ENCODE peak calls at places on chromosome 10, in ten cellular contexts. T is fibroblast of lung; G is HL-60; V is cardiac fibroblast; I is AG09309; E is Panc1; N is activated CD8-positive, alpha-beta T cell treated with anti-CD3 and anti-CD28 coated beads for 36 hours; S is adrenal gland; O is astrocyte; D is MM.1S. F is an unnamed sample.

GRCh38 chr10:95233377-95234034 is 39.5 kb downstream of the ACSM6 start:
- DNase-seq in I (no peak), G (no peak), S (no peak), N (no peak), V (no peak), D (no peak), T (no peak), O (no peak), E (no peak), F (no peak)

GRCh38 chr10:76231258-76231934 is 800.0 kb downstream of the LRMDA start:
- DNase-seq in N (no peak), G (no peak), V (no peak), D (no peak), I (no peak), S (no peak), E (no peak), O (no peak), T (no peak), F (no peak)

GRCh38 chr10:48470893-48471805 is 133.7 kb downstream of the ARHGAP22 start:
- DNase-seq in I (peak; percentile 3), T (peak; percentile 45), E (no peak), G (no peak), N (no peak), S (no peak), O (peak; percentile 42), V (peak; percentile 35), D (no peak), F (peak; percentile 79)

GRCh38 chr10:43068136-43068395 is 8.8 kb upstream of the RET start:
- DNase-seq in O (no peak), D (no peak), V (no peak), N (no peak), G (no peak), I (no peak), S (no peak), E (no peak), T (no peak), F (no peak)

GRCh38 chr10:132978542-132978941 is 36.2 kb upstream of the CFAP46 start:
- DNase-seq in N (no peak), D (no peak), S (no peak), V (no peak), I (no peak), E (no peak), G (no peak), T (no peak), O (no peak), F (no peak)

GRCh38 chr10:52437205-52437646 is 123.1 kb downstream of the DKK1 start:
- DNase-seq in G (no peak), D (peak; percentile 85), E (no peak), N (no peak), I (no peak), T (no peak), O (no peak), S (no peak), V (no peak), F (no peak)

GRCh38 chr10:33955676-33956075 is 621.2 kb upstream of the NRP1 start:
- DNase-seq in S (no peak), T (peak; percentile 26), O (peak; percentile 75), N (no peak), D (no peak), I (no peak), V (peak; percentile 75), E (no peak), G (no peak), F (no peak)

GRCh38 chr10:133334495-133335237 is 2.0 kb downstream of the CALY start:
- DNase-seq in V (no peak), I (no peak), E (no peak), S (no peak), G (no peak), D (no peak), T (no peak), N (no peak), O (no peak), F (peak; percentile 85)

GRCh38 chr10:79547973-79548372 is 12.2 kb downstream of the SFTPA2 start:
- DNase-seq in E (no peak), S (no peak), O (no peak), G (no peak), T (no peak), N (peak; percentile 21), D (no peak), V (no peak), I (no peak), F (no peak)

DNA sequence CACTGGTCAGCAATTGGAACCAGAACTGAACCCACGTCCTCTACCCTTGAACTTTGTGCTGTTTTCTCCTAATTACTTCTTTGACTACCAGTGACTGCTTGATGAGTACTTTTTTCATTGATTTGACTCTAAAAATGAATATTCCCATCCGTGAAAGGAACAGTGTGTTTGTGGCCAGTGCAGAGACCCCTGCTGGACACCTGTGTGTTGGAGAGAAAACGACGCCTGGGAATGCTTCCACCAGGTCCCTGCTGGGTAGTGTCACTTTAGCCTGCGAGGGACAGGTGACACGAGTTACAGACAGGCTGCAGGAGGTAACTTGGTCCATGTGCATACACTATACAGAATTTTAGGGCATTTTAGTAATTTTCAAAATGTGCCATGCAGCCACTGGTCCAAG is 6.8 kb upstream of the GJD4 start:
- DNase-seq in G (no peak), V (no peak), I (no peak), E (no peak), D (no peak), O (no peak), T (no peak), S (no peak), N (no peak), F (no peak)
- TF ChIP-seq CTCF in G (no peak), V (peak; percentile 52), I (peak; percentile 54), E (peak; percentile 65), D (no peak), O (peak; percentile 21), T (peak; percentile 27), S (peak; percentile 39), N (no peak), F (peak; percentile 55)

DNA sequence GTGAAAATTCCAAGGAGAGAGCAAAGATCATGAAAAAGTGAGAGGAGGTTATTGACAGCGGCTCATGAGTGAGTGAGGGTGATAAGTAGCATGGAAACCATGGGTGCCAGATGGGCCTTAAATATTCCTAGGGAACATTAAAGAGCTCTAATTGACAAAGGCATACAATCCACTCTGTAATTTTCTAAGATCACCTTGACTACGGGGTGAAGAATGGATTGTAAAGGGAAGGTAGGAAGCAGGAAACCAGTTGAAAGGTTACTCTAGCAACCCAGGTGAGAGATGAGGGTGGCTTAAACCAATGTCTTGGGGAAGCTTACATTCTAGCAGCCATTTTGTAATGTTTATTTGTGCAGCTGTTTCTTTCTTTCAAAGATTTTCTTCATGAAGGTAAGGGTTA is 75.7 kb downstream of the RSU1 start:
- DNase-seq in N (no peak), I (no peak), D (no peak), E (no peak), G (no peak), V (no peak), T (no peak), O (no peak), S (no peak), F (no peak)
- TF ChIP-seq CTCF in N (no peak), I (no peak), D (no peak), E (no peak), G (no peak), V (no peak), T (no peak), O (no peak), S (no peak), F (no peak)

GRCh38 chr10:110918269-110918632 is 729 bp downstream of the BBIP1 start:
- DNase-seq in N (peak; percentile 91), T (peak; percentile 96), V (peak; percentile 97), S (peak; percentile 95), D (no peak), E (peak; percentile 79), G (peak; percentile 83), I (peak; percentile 78), O (peak; percentile 91), F (no peak)

GRCh38 chr10:110916554-110917346 is 2.2 kb downstream of the BBIP1 start:
- DNase-seq in O (peak; percentile 90), I (peak; percentile 94), V (peak; percentile 78), D (no peak), S (no peak), T (peak; percentile 69), E (no peak), G (no peak), N (no peak), F (no peak)

GRCh38 chr10:110919971-110920881 is 822 bp downstream of the SHOC2 start:
- DNase-seq in T (peak; percentile 39), V (peak; percentile 78), I (no peak), G (peak; percentile 63), S (peak; percentile 56), N (peak; percentile 34), E (no peak), D (peak; percentile 61), O (no peak), F (no peak)

GRCh38 chr10:110918633-110919348 is at the start of gene BBIP1:
- DNase-seq in E (peak; percentile 99), I (peak; percentile 100), T (peak; percentile 100), S (no peak), O (peak; percentile 100), V (peak; percentile 100), G (peak; percentile 98), N (no peak), D (peak; percentile 100), F (peak; percentile 98)

DNA sequence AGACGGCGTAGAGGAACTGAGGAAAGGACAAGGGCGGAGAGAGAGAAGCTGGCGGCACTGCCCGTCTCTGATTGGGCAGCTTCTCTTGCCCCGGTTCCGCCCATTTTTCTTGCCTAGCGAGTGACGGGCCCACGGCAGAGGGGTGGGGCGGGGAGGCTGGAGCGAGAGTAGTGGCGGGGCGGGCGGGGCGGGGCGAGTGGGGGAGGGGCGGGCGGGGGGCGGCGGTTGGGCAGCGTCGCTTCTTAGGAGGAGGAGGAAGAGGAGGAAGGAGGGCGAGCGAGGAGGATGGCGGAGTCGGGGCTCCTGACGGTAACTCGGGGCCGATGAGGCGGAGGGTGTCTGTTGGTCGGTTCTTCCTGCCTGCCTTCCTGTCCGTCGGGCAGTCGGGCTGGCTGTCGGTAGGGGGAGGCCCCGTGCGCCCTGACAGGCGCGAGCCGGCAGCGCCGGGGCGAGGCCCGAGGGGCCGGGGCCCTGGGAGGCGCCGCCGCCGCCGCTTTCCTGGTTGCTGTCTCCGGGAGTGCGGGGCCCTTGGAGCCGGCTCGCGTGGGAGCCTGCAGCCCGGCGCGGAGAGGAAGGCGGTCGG is at the start of gene SHOC2:
- DNase-seq in V (no peak), T (no peak), D (peak; percentile 70), S (peak; percentile 100), E (no peak), I (no peak), G (no peak), O (no peak), N (peak; percentile 99), F (peak; percentile 100)
- TF ChIP-seq CTCF in V (peak; percentile 22), T (peak; percentile 27), D (peak; percentile 14), S (no peak), E (peak; percentile 25), I (peak; percentile 16), G (no peak), O (no peak), N (no peak), F (peak; percentile 43)

DNA sequence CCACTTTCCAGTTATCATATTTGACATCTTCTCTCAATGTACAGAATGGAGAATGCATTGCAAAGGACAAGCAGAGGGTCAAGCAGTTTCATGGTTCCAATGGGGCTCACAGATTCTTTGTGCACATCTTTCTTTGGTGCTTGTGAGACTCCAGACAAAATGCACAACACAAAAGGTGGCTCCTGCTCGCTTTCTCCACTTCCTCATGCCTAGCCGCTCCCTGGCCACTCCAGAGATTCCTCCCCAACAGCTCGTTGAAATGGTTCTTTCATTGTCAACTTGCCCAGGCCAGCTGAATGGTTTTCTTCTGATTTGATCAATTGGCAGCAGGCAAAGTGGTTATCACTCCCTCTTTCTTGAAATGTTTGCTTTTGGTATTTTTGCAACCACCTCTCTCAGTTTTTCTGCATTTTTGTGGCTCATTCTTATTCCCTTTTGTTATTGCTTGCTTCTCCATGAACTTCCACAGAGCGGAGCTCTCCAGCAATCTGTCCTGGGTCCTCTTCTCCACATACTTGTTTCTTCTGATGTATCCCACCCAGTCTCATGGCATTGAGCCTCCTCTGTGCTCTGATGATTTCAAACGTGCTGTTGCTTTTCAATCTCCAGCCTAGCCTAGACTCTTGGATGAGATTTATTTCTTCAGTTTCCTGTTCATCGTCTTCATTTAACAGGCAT is 507.8 kb upstream of the MKI67 start:
- DNase-seq in T (no peak), G (no peak), V (no peak), D (no peak), O (peak; percentile 16), E (no peak), S (no peak), N (no peak), I (no peak), F (no peak)
- TF ChIP-seq CTCF in T (no peak), G (no peak), V (no peak), D (no peak), O (no peak), E (peak; percentile 40), S (no peak), N (no peak), I (no peak), F (no peak)